ENCODE peak calls at places on chromosomes 2 and 18, in nine cellular contexts. P is activated T-cell treated with anti-CD3 and anti-CD28 coated beads, Interleukin-2, amount 50 U/mL, for 72 hours; Q is kidney glomerular epithelial cell; V is sigmoid colon; W is HS-5; J is activated CD8-positive, alpha-beta memory T cell treated with anti-CD3 and anti-CD28 coated beads for 4 hours; F is C1 segment of cervical spinal cord; K is astrocyte of the hippocampus; I is ELR. X is an unnamed sample.

GRCh38 chr2:100321881-100322820 is at the start of gene LONRF2:
- DNase-seq in F (peak), P (peak), K (peak), J (no peak), W (no peak), Q (no peak), V (no peak), I (no peak), X (no peak)

GRCh38 chr2:97961534-97961933 is 34.2 kb downstream of the TMEM131 start:
- DNase-seq in F (no peak), I (no peak), Q (no peak), W (no peak), V (no peak), J (no peak), K (no peak), P (no peak), X (no peak)

GRCh38 chr2:38572167-38572566 is 30.6 kb downstream of the HNRNPLL start:
- DNase-seq in K (peak), J (no peak), F (no peak), P (peak), V (no peak), W (no peak), Q (peak), I (peak), X (peak)

GRCh38 chr18:21632393-21632792 is 20.3 kb downstream of the SNRPD1 start:
- DNase-seq in V (no peak), J (no peak), P (no peak), I (no peak), W (no peak), K (no peak), F (no peak), Q (no peak), X (no peak)

GRCh38 chr18:50836521-50836957 is 16.7 kb upstream of the MRO start:
- DNase-seq in J (no peak), F (no peak), W (peak), V (no peak), K (peak), I (peak), P (no peak), Q (peak), X (no peak)

GRCh38 chr2:100066856-100067255 is 75.5 kb downstream of the AFF3 start:
- DNase-seq in J (no peak), W (no peak), I (no peak), P (no peak), Q (no peak), K (no peak), V (no peak), F (no peak), X (no peak)

GRCh38 chr2:232350804-232351685 is 27.5 kb upstream of the ALPP start:
- DNase-seq in V (peak), K (no peak), P (no peak), W (no peak), I (no peak), F (no peak), Q (no peak), J (no peak), X (no peak)

GRCh38 chr2:159612255-159612901 is 4.0 kb downstream of the BAZ2B start:
- DNase-seq in Q (peak), W (no peak), P (no peak), J (no peak), K (peak), F (no peak), I (no peak), V (no peak), X (peak)

GRCh38 chr2:207166349-207167128 is 791 bp upstream of the KLF7 start:
- DNase-seq in K (peak), Q (peak), J (no peak), I (peak), P (peak), V (peak), F (peak), W (no peak), X (peak)

GRCh38 chr2:216082805-216083204 is 1.1 kb downstream of the TMEM169 start:
- DNase-seq in K (peak), W (no peak), J (no peak), I (no peak), P (no peak), V (no peak), F (peak), Q (peak), X (peak)